ENCODE peak calls at places on chromosomes 1 and 21, in eight cellular contexts. B, Y, Q, L, C, T, H and O are unnamed samples.

GRCh38 chr1:25944986-25945385 is 38.8 kb upstream of the STMN1 start:
- DNase-seq in B (no peak), Y (no peak), Q (no peak), L (no peak), C (no peak), T (no peak), H (peak), O (no peak)

GRCh38 chr21:19713324-19713723 is 1284.9 kb upstream of the NCAM2 start:
- DNase-seq in B (no peak), Y (no peak), Q (no peak), L (no peak), C (no peak), T (no peak), H (no peak), O (no peak)

GRCh38 chr1:97630968-97631367 is 289.9 kb downstream of the DPYD start:
- DNase-seq in B (no peak), Y (no peak), Q (peak), L (no peak), C (no peak), T (no peak), H (no peak), O (no peak)

GRCh38 chr1:160419838-160420169 is 19.4 kb downstream of the VANGL2 start:
- DNase-seq in B (no peak), Y (no peak), Q (no peak), L (no peak), C (no peak), T (no peak), H (no peak), O (no peak)

GRCh38 chr1:201282931-201283829 is at the start of gene PKP1:
- DNase-seq in B (peak), Y (peak), Q (no peak), L (peak), C (no peak), T (peak), H (peak), O (no peak)

GRCh38 chr1:207968521-207968944 is 57.6 kb upstream of the CD34 start:
- DNase-seq in B (peak), Y (no peak), Q (no peak), L (no peak), C (no peak), T (no peak), H (no peak), O (no peak)

GRCh38 chr1:213714645-213715044 is 273.1 kb upstream of the PROX1 start:
- DNase-seq in B (no peak), Y (no peak), Q (no peak), L (no peak), C (no peak), T (no peak), H (no peak), O (no peak)

GRCh38 chr1:229952670-229953520 is 114.1 kb upstream of the GALNT2 start:
- DNase-seq in B (peak), Y (no peak), Q (no peak), L (no peak), C (no peak), T (no peak), H (no peak), O (no peak)

GRCh38 chr1:169484107-169484506 is 1.6 kb downstream of the SLC19A2 start:
- DNase-seq in B (no peak), Y (no peak), Q (no peak), L (no peak), C (no peak), T (no peak), H (no peak), O (no peak)

GRCh38 chr1:229105822-229106525 is 164.9 kb upstream of the RAB4A start:
- DNase-seq in B (no peak), Y (no peak), Q (no peak), L (no peak), C (no peak), T (no peak), H (no peak), O (no peak)

GRCh38 chr1:156488566-156489165 is 11.9 kb downstream of the MEF2D start:
- DNase-seq in B (no peak), Y (no peak), Q (no peak), L (no peak), C (peak), T (no peak), H (no peak), O (no peak)

GRCh38 chr1:200364831-200365230 is 45.0 kb downstream of the ZNF281 start:
- DNase-seq in B (no peak), Y (no peak), Q (no peak), L (no peak), C (no peak), T (no peak), H (peak), O (no peak)

GRCh38 chr1:201178718-201179117 is 11.9 kb upstream of the IGFN1 start:
- DNase-seq in B (no peak), Y (no peak), Q (no peak), L (no peak), C (no peak), T (no peak), H (no peak), O (no peak)

GRCh38 chr1:11930571-11931445 is 3.7 kb upstream of the PLOD1 start:
- DNase-seq in B (peak), Y (no peak), Q (peak), L (no peak), C (no peak), T (peak), H (peak), O (no peak)

GRCh38 chr1:226702318-226702956 is 36.6 kb downstream of the ITPKB start:
- DNase-seq in B (peak), Y (no peak), Q (peak), L (no peak), C (peak), T (peak), H (peak), O (peak)

GRCh38 chr21:32340863-32341848 is 42.5 kb downstream of the MRAP start:
- DNase-seq in B (no peak), Y (no peak), Q (no peak), L (no peak), C (no peak), T (no peak), H (no peak), O (no peak)

GRCh38 chr1:170332801-170333200 is 187.0 kb downstream of the NTMT2 start:
- DNase-seq in B (no peak), Y (no peak), Q (no peak), L (no peak), C (no peak), T (no peak), H (no peak), O (no peak)

GRCh38 chr1:172605641-172606040 is 53.3 kb upstream of the FASLG start:
- DNase-seq in B (no peak), Y (no peak), Q (no peak), L (no peak), C (no peak), T (no peak), H (no peak), O (no peak)

GRCh38 chr21:37253991-37254390 is 13.1 kb downstream of the VPS26C start:
- DNase-seq in B (peak), Y (no peak), Q (no peak), L (no peak), C (no peak), T (no peak), H (peak), O (no peak)

GRCh38 chr21:37259426-37259825 is 7.7 kb downstream of the VPS26C start:
- DNase-seq in B (no peak), Y (no peak), Q (no peak), L (no peak), C (no peak), T (no peak), H (peak), O (no peak)

GRCh38 chr21:37257967-37258877 is 8.9 kb downstream of the VPS26C start:
- DNase-seq in B (peak), Y (peak), Q (peak), L (peak), C (peak), T (peak), H (peak), O (peak)

GRCh38 chr21:37257526-37257966 is 9.6 kb downstream of the VPS26C start:
- DNase-seq in B (peak), Y (peak), Q (no peak), L (peak), C (peak), T (no peak), H (peak), O (peak)
- H3K4me3 ChIP-seq in B (peak), Y (peak), Q (peak), L (peak), C (peak), T (peak), H (peak), O (peak)

GRCh38 chr1:183879966-183880365 is 75.0 kb downstream of the RGL1 start:
- DNase-seq in B (no peak), Y (no peak), Q (no peak), L (no peak), C (no peak), T (no peak), H (no peak), O (no peak)

GRCh38 chr1:183881387-183882084 is 76.6 kb downstream of the RGL1 start:
- DNase-seq in B (peak), Y (peak), Q (peak), L (peak), C (no peak), T (peak), H (peak), O (peak)

GRCh38 chr1:183877321-183877720 is 72.4 kb downstream of the RGL1 start:
- DNase-seq in B (peak), Y (peak), Q (peak), L (peak), C (no peak), T (peak), H (peak), O (no peak)

GRCh38 chr1:183882328-183883167 is 77.6 kb downstream of the RGL1 start:
- DNase-seq in B (no peak), Y (no peak), Q (no peak), L (no peak), C (no peak), T (no peak), H (no peak), O (no peak)

GRCh38 chr1:183879477-183879876 is 74.6 kb downstream of the RGL1 start:
- DNase-seq in B (no peak), Y (no peak), Q (no peak), L (no peak), C (no peak), T (no peak), H (no peak), O (no peak)
- H3K27ac ChIP-seq in B (no peak), Y (no peak), Q (no peak), L (no peak), C (no peak), T (no peak), H (no peak), O (no peak)

DNA sequence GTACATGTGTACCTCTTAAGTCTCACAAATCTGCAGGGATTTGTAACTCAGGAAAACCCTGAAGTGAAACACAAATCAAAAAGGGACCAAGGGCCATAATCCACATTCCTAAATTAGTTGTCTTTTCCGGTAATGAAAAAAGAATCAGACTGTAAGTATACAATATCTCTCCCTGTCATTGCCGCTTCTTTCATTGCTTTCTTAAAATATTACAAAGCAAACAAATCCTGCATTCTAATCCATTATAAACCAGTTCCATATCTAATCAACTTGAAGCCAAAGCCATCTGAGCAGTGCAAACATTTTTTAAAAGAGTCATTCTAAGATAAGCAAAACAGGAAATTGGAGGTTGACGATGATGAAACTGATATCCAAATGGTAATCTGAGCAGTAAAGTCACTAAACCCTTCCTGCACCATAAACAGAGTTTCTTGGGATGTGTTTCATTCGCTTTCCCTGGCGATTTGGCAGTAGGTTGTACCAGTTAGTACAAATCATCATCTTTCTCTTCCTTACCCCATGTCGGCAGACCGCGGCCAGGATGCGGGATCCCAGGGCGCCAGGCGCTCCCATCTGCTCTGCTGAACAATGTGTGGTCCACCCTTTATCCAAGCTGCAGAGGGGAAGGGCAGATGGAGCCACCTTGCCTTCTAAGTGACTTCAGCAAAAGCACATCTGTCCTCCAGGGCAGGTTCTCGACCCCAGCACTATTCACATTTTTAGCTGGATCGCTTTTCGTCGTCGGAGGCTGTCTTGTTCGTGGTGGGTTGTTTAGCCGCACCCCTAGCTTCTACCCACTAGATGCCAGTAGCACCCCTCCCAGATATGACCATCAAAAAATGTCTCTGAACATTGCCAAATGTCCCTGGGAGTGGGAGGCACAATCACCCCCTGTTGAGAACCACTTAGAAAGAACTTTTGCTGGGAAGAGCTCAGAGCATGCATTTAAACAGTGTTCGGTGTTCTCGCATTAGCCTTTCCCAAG is 58.4 kb upstream of the SIM2 start:
- DNase-seq in B (no peak), Y (no peak), Q (no peak), L (no peak), C (no peak), T (no peak), H (peak), O (no peak)
- TF ChIP-seq CTCF in B (no peak), Y (no peak), Q (no peak), L (no peak), C (no peak), T (no peak), H (no peak), O (peak)

DNA sequence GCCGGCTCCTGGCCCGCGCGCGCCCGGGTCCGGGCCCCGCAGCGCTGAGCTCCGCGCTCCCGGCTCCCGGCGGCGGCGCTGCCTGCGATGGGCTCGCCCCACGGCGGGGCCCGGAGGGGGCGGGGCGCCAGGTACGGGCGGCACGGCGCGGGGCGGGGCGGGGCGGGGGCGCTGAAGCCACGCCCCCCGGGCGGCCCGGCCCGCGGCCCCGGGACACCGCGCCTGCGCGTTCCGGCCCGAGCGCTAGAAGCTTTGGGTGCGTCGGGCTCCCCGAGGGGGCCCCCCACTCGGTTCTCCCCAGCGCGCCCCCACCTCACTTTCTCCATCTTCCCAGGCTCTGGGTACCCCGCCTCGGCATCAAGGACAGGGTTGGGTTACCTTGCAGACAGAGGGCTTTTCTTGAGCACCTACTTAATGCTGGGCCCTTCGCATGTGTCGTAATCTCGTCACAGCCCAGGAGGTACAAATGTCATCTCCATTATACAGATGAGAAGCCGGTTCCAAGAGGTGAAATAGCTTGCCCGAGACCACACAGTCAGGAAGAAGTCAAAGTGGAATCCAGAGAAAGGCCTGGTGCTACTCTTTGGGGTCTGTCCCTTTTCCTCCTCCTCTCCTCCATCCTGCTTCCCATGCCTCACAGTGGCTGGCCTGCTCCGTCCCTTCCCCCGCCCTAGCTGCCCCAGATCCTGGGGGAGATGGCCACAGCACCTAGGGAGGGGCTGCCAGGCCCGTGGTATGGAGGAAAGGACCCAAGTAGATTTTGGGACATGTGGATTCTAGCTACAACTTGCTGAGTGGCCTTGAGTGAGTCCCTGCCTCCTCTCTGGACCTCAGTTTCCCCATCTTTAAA is 46.5 kb downstream of the RAP1GAP start:
- DNase-seq in B (no peak), Y (no peak), Q (no peak), L (no peak), C (no peak), T (peak), H (no peak), O (no peak)
- H3K4me3 ChIP-seq in B (no peak), Y (no peak), Q (peak), L (no peak), C (no peak), T (no peak), H (peak), O (peak)

DNA sequence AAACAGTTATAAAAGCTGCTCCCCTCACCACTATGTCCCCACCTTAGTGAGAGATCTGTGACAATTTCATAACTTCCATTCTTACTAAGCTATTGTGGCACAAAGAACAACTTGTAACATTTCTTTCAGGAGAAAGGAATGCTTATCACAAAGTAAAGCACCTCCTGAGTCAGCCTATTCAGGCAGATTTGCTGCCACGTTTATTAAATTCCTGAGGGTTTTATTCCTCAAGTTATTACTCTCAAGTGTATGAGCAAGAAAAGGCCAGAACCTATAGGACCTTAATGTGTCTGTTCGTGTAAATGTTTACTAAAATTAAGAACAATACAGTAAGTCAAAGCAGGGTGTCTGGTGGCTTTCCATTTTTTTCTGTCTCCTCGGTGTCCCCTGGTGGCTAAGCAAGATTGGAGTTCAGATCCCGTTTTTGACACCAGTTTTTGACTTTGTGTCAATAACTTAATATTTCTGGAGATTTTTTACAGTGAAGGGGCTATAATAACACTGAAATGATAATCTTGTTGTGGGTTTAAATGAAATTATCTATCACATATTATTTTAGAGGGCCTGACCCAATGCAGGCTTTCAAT is 1539.6 kb downstream of the BRINP3 start:
- DNase-seq in B (peak), Y (no peak), Q (no peak), L (no peak), C (no peak), T (no peak), H (peak), O (no peak)
- H3K27ac ChIP-seq in B (no peak), Y (no peak), Q (no peak), L (no peak), C (no peak), T (no peak), H (no peak), O (no peak)

GRCh38 chr1:20701446-20701845 is 16.4 kb downstream of the KIF17 start:
- DNase-seq in B (no peak), Y (no peak), Q (no peak), L (no peak), C (no peak), T (no peak), H (no peak), O (no peak)

GRCh38 chr1:20700636-20701215 is 17.1 kb downstream of the KIF17 start:
- DNase-seq in B (no peak), Y (no peak), Q (no peak), L (no peak), C (no peak), T (no peak), H (no peak), O (no peak)

GRCh38 chr1:20701847-20702246 is 16.0 kb downstream of the KIF17 start:
- DNase-seq in B (no peak), Y (no peak), Q (no peak), L (no peak), C (no peak), T (no peak), H (no peak), O (no peak)

GRCh38 chr1:20703124-20703756 is 14.6 kb downstream of the KIF17 start:
- DNase-seq in B (no peak), Y (no peak), Q (no peak), L (no peak), C (no peak), T (no peak), H (no peak), O (no peak)

DNA sequence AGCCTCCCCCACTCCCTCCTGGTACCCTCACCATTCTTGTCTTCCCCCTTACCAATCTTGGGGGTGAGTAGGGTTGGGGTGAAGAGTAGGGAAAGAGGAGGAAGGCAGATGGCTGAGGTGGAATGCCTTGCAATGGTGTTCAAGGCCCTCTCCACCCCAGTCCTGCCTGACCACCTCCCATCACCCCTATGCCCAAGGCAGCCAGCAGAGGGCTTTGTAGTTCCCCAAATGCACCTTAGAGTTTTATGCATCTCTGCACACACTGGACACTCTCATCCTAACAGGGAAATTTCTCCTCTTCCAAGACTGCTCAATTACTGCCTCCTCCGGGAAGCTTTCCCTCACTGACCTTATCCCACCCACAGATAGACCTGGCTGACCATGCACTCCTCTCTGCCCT is 15.4 kb downstream of the KIF17 start:
- DNase-seq in B (peak), Y (no peak), Q (no peak), L (no peak), C (no peak), T (no peak), H (peak), O (no peak)
- TF ChIP-seq CTCF in B (peak), Y (peak), Q (no peak), L (no peak), C (no peak), T (no peak), H (peak), O (peak)